ENCODE peak calls at places on chromosomes 11 and 22, in eight cellular contexts. One of them, this sample, is unnamed.

GRCh38 chr11:69815973-69816372 is 3.2 kb downstream of the FGF3 start:
- DNase-seq in pancreas: no peak
- DNase-seq in germinal center: no peak
- DNase-seq in OCI-M1: no peak
- DNase-seq in DMS79 treated with DMSO at 0.1 percent for 48 hours: no peak
- DNase-seq in cardiac fibroblast: no peak
- DNase-seq in T-helper 9 cell: no peak
- DNase-seq in NCI-H748 treated with DMSO at 0.1 percent for 48 hours: no peak
- DNase-seq in this sample: no peak

GRCh38 chr22:45671051-45671782 is 417 bp upstream of the ATXN10 start:
- DNase-seq in germinal center: peak; percentile 55
- DNase-seq in T-helper 9 cell: no peak
- DNase-seq in DMS79 treated with DMSO at 0.1 percent for 48 hours: no peak
- DNase-seq in pancreas: peak; percentile 59
- DNase-seq in NCI-H748 treated with DMSO at 0.1 percent for 48 hours: no peak
- DNase-seq in cardiac fibroblast: no peak
- DNase-seq in OCI-M1: no peak
- DNase-seq in this sample: no peak

GRCh38 chr11:17012179-17012578 is 2.0 kb downstream of the PLEKHA7 start:
- DNase-seq in OCI-M1: no peak
- DNase-seq in T-helper 9 cell: no peak
- DNase-seq in pancreas: no peak
- DNase-seq in NCI-H748 treated with DMSO at 0.1 percent for 48 hours: no peak
- DNase-seq in DMS79 treated with DMSO at 0.1 percent for 48 hours: no peak
- DNase-seq in germinal center: no peak
- DNase-seq in cardiac fibroblast: no peak
- DNase-seq in this sample: no peak

GRCh38 chr11:104001474-104001873 is 35.0 kb upstream of the DDI1 start:
- DNase-seq in OCI-M1: no peak
- DNase-seq in DMS79 treated with DMSO at 0.1 percent for 48 hours: no peak
- DNase-seq in NCI-H748 treated with DMSO at 0.1 percent for 48 hours: no peak
- DNase-seq in T-helper 9 cell: no peak
- DNase-seq in pancreas: no peak
- DNase-seq in cardiac fibroblast: peak; percentile 43
- DNase-seq in germinal center: no peak
- DNase-seq in this sample: no peak

GRCh38 chr11:33478111-33478573 is 221.0 kb downstream of the HIPK3 start:
- DNase-seq in OCI-M1: no peak
- DNase-seq in DMS79 treated with DMSO at 0.1 percent for 48 hours: no peak
- DNase-seq in cardiac fibroblast: no peak
- DNase-seq in T-helper 9 cell: no peak
- DNase-seq in NCI-H748 treated with DMSO at 0.1 percent for 48 hours: peak; percentile 23
- DNase-seq in pancreas: no peak
- DNase-seq in germinal center: no peak
- DNase-seq in this sample: no peak

GRCh38 chr11:96095884-96096301 is 172.0 kb upstream of the MTMR2 start:
- DNase-seq in NCI-H748 treated with DMSO at 0.1 percent for 48 hours: no peak
- DNase-seq in cardiac fibroblast: no peak
- DNase-seq in T-helper 9 cell: no peak
- DNase-seq in germinal center: no peak
- DNase-seq in DMS79 treated with DMSO at 0.1 percent for 48 hours: no peak
- DNase-seq in OCI-M1: no peak
- DNase-seq in pancreas: no peak
- DNase-seq in this sample: no peak

GRCh38 chr11:64284962-64285884 is at the start of gene GPR137:
- DNase-seq in DMS79 treated with DMSO at 0.1 percent for 48 hours: peak; percentile 67
- DNase-seq in OCI-M1: peak; percentile 90
- DNase-seq in cardiac fibroblast: peak; percentile 71
- DNase-seq in germinal center: peak; percentile 94
- DNase-seq in T-helper 9 cell: peak; percentile 90
- DNase-seq in pancreas: peak; percentile 96
- DNase-seq in NCI-H748 treated with DMSO at 0.1 percent for 48 hours: peak; percentile 71
- DNase-seq in this sample: peak; percentile 86

GRCh38 chr22:36029406-36029755 is 757 bp upstream of the RBFOX2 start:
- DNase-seq in OCI-M1: peak; percentile 47
- DNase-seq in T-helper 9 cell: no peak
- DNase-seq in DMS79 treated with DMSO at 0.1 percent for 48 hours: no peak
- DNase-seq in germinal center: no peak
- DNase-seq in cardiac fibroblast: no peak
- DNase-seq in NCI-H748 treated with DMSO at 0.1 percent for 48 hours: no peak
- DNase-seq in pancreas: no peak
- DNase-seq in this sample: no peak

GRCh38 chr11:19525276-19525675 is 187.4 kb upstream of the NAV2 start:
- DNase-seq in OCI-M1: no peak
- DNase-seq in germinal center: no peak
- DNase-seq in NCI-H748 treated with DMSO at 0.1 percent for 48 hours: no peak
- DNase-seq in cardiac fibroblast: no peak
- DNase-seq in DMS79 treated with DMSO at 0.1 percent for 48 hours: no peak
- DNase-seq in pancreas: no peak
- DNase-seq in T-helper 9 cell: no peak
- DNase-seq in this sample: no peak

GRCh38 chr11:74672956-74673895 is 58.0 kb downstream of the CHRDL2 start:
- DNase-seq in NCI-H748 treated with DMSO at 0.1 percent for 48 hours: no peak
- DNase-seq in cardiac fibroblast: peak; percentile 99
- DNase-seq in OCI-M1: peak; percentile 60
- DNase-seq in T-helper 9 cell: no peak
- DNase-seq in pancreas: peak; percentile 88
- DNase-seq in germinal center: no peak
- DNase-seq in DMS79 treated with DMSO at 0.1 percent for 48 hours: peak; percentile 30
- DNase-seq in this sample: no peak

GRCh38 chr11:16226245-16226644 is 130.1 kb downstream of the SOX6 start:
- DNase-seq in DMS79 treated with DMSO at 0.1 percent for 48 hours: peak; percentile 43
- DNase-seq in NCI-H748 treated with DMSO at 0.1 percent for 48 hours: peak; percentile 94
- DNase-seq in T-helper 9 cell: no peak
- DNase-seq in germinal center: no peak
- DNase-seq in OCI-M1: no peak
- DNase-seq in cardiac fibroblast: peak; percentile 53
- DNase-seq in pancreas: peak; percentile 85
- DNase-seq in this sample: no peak

GRCh38 chr11:116379185-116379828 is 393.5 kb downstream of the BUD13 start:
- DNase-seq in cardiac fibroblast: peak; percentile 1
- DNase-seq in OCI-M1: peak; percentile 56
- DNase-seq in NCI-H748 treated with DMSO at 0.1 percent for 48 hours: no peak
- DNase-seq in T-helper 9 cell: no peak
- DNase-seq in germinal center: no peak
- DNase-seq in DMS79 treated with DMSO at 0.1 percent for 48 hours: no peak
- DNase-seq in pancreas: peak; percentile 75
- DNase-seq in this sample: no peak

GRCh38 chr22:32839776-32840571 is 38.5 kb downstream of the TIMP3 start:
- DNase-seq in pancreas: no peak
- DNase-seq in cardiac fibroblast: no peak
- DNase-seq in germinal center: no peak
- DNase-seq in OCI-M1: no peak
- DNase-seq in T-helper 9 cell: no peak
- DNase-seq in DMS79 treated with DMSO at 0.1 percent for 48 hours: no peak
- DNase-seq in NCI-H748 treated with DMSO at 0.1 percent for 48 hours: no peak
- DNase-seq in this sample: no peak

GRCh38 chr11:119092880-119093665 is 8.4 kb downstream of the HMBS start:
- DNase-seq in germinal center: no peak
- DNase-seq in cardiac fibroblast: peak; percentile 41
- DNase-seq in T-helper 9 cell: no peak
- DNase-seq in OCI-M1: peak; percentile 60
- DNase-seq in DMS79 treated with DMSO at 0.1 percent for 48 hours: peak; percentile 18
- DNase-seq in pancreas: no peak
- DNase-seq in NCI-H748 treated with DMSO at 0.1 percent for 48 hours: no peak
- DNase-seq in this sample: no peak

GRCh38 chr22:38083931-38084631 is at the start of gene SLC16A8:
- DNase-seq in cardiac fibroblast: no peak
- DNase-seq in germinal center: no peak
- DNase-seq in pancreas: no peak
- DNase-seq in T-helper 9 cell: no peak
- DNase-seq in OCI-M1: no peak
- DNase-seq in NCI-H748 treated with DMSO at 0.1 percent for 48 hours: no peak
- DNase-seq in DMS79 treated with DMSO at 0.1 percent for 48 hours: no peak
- DNase-seq in this sample: no peak

GRCh38 chr11:1705121-1706052 is 8.4 kb downstream of the KRTAP5-6 start:
- DNase-seq in NCI-H748 treated with DMSO at 0.1 percent for 48 hours: no peak
- DNase-seq in DMS79 treated with DMSO at 0.1 percent for 48 hours: no peak
- DNase-seq in OCI-M1: peak; percentile 81
- DNase-seq in T-helper 9 cell: no peak
- DNase-seq in pancreas: no peak
- DNase-seq in germinal center: no peak
- DNase-seq in cardiac fibroblast: no peak
- DNase-seq in this sample: no peak

This sample was measured in CD4-positive, CD25-positive, alpha-beta regulatory T cell.